ENCODE peak calls at places on chromosome 17, in nine cellular contexts. I is ovary; R is spleen; Y is CD8-positive, alpha-beta memory T cell; T is tibial nerve; B is caudate nucleus; K is A673; Z is small intestine; P is mesendoderm. D is an unnamed sample.

GRCh38 chr17:82358467-82359350 is at the start of gene TEX19:
- DNase-seq in B (no peak), Z (no peak), K (peak), I (no peak), T (no peak), Y (no peak), P (peak), R (no peak), D (no peak)

GRCh38 chr17:32487460-32488176 is 825 bp downstream of the CDK5R1 start:
- DNase-seq in K (no peak), B (peak), P (peak), R (peak), I (peak), Y (no peak), T (no peak), Z (no peak), D (no peak)

GRCh38 chr17:5718751-5719150 is 134.4 kb upstream of the NLRP1 start:
- DNase-seq in P (no peak), Y (no peak), T (no peak), B (no peak), R (no peak), K (no peak), I (no peak), Z (no peak), D (no peak)

GRCh38 chr17:47806913-47807255 is 14.7 kb downstream of the OSBPL7 start:
- DNase-seq in K (no peak), B (no peak), Z (no peak), I (no peak), Y (no peak), T (no peak), P (no peak), R (no peak), D (no peak)

GRCh38 chr17:57957886-57958285 is 2.7 kb upstream of the CUEDC1 start:
- DNase-seq in B (no peak), P (no peak), I (no peak), K (no peak), Z (no peak), T (no peak), Y (no peak), R (peak), D (no peak)

GRCh38 chr17:31529841-31530251 is 138.4 kb downstream of the RAB11FIP4 start:
- DNase-seq in R (peak), B (no peak), P (no peak), T (no peak), Z (no peak), Y (no peak), K (no peak), I (no peak), D (no peak)

GRCh38 chr17:22695228-22695619 is 1002.9 kb downstream of the KCNJ18 start:
- DNase-seq in K (no peak), B (no peak), T (no peak), P (no peak), I (no peak), Z (no peak), R (no peak), Y (no peak), D (no peak)

GRCh38 chr17:48528153-48528912 is 2.5 kb downstream of the HOXB1 start:
- DNase-seq in K (no peak), Y (no peak), B (no peak), P (no peak), Z (no peak), I (no peak), T (no peak), R (no peak), D (no peak)

GRCh38 chr17:78766743-78767294 is 15.3 kb downstream of the CYTH1 start:
- DNase-seq in B (no peak), Z (no peak), R (no peak), I (no peak), P (no peak), K (no peak), T (no peak), Y (no peak), D (no peak)

GRCh38 chr17:74354123-74354522 is 7.5 kb downstream of the BTBD17 start:
- DNase-seq in Y (no peak), I (no peak), T (no peak), K (peak), B (peak), Z (peak), R (peak), P (peak), D (no peak)

GRCh38 chr17:37708616-37709212 is 36.1 kb downstream of the HNF1B start:
- DNase-seq in P (peak), B (no peak), T (no peak), Z (peak), R (no peak), I (no peak), Y (no peak), K (no peak), D (no peak)

GRCh38 chr17:73546770-73547345 is 97.4 kb downstream of the SDK2 start:
- DNase-seq in Z (peak), B (no peak), T (peak), R (peak), Y (peak), P (peak), I (no peak), K (peak), D (peak)

GRCh38 chr17:6660765-6661463 is 9.4 kb downstream of the C17orf100 start:
- DNase-seq in Y (no peak), T (no peak), B (peak), R (no peak), P (no peak), I (no peak), Z (no peak), K (no peak), D (no peak)

GRCh38 chr17:73531171-73531570 is 113.1 kb downstream of the SDK2 start:
- DNase-seq in T (no peak), B (no peak), K (no peak), Z (no peak), P (no peak), R (no peak), I (no peak), Y (no peak), D (no peak)

GRCh38 chr17:33475594-33475993 is 182.5 kb upstream of the ASIC2 start:
- DNase-seq in I (no peak), Z (no peak), K (no peak), T (no peak), Y (no peak), P (peak), B (no peak), R (no peak), D (no peak)

GRCh38 chr17:43722269-43722619 is 36.3 kb downstream of the SOST start:
- DNase-seq in K (no peak), Z (no peak), Y (no peak), I (no peak), T (no peak), B (no peak), R (no peak), P (no peak), D (no peak)

GRCh38 chr17:6800422-6801027 is 24.5 kb downstream of the FBXO39 start:
- DNase-seq in K (no peak), I (no peak), Y (no peak), R (no peak), Z (no peak), T (no peak), B (no peak), P (peak), D (no peak)

GRCh38 chr17:61403846-61404701 is 4.4 kb downstream of the TBX2 start:
- DNase-seq in Y (no peak), K (no peak), P (no peak), Z (no peak), R (peak), I (peak), B (no peak), T (no peak), D (peak)

GRCh38 chr17:36943250-36944220 is 5.2 kb upstream of the AATF start:
- DNase-seq in R (no peak), Z (no peak), T (no peak), K (no peak), I (no peak), Y (no peak), P (no peak), B (no peak), D (no peak)

GRCh38 chr17:47719411-47720152 is 13.5 kb upstream of the TBX21 start:
- DNase-seq in B (no peak), K (no peak), Y (no peak), Z (no peak), P (no peak), T (no peak), I (no peak), R (no peak), D (no peak)

GRCh38 chr17:16866436-16866835 is 105.5 kb downstream of the TNFRSF13B start:
- DNase-seq in R (peak), T (no peak), P (no peak), Z (no peak), I (no peak), B (no peak), Y (no peak), K (no peak), D (no peak)
- H3K27ac ChIP-seq in R (no peak), T (no peak), P (no peak), Z (no peak), I (no peak), B (no peak), Y (no peak), K (peak), D (peak)

DNA sequence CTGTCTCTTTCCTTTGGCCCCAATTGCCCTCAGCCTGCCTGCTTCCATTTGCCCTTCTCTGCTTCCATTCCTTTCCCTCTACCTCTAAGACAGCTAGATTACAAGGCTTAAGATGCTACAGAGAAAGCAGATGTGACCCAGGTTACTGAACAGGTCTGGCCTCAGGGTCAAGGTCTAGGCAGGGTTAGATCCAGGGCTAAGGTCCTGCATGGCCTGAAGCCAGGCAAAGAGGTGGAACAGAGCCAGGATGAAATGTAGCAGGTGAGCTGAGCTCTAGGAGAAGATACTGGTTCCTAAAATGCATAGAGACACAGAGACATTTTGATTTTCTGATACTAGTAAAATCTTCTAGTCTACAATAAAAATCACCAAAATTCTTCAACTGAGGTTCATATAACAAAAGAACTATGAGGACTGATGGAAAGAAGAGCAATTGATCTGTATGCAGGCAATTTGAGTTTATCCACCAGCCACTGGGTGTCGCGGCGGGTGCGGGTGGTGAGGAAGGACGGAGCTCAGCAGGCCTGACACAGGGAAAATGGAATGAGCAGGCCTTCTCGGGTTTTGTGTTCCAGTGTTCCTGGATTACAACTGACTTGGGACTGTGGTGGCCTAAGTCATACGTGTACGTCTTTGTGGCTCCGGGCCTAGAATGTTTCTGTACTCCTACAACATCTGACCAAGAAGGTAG is 95.9 kb downstream of the MYH10 start:
- DNase-seq in R (no peak), T (no peak), I (no peak), K (no peak), Z (no peak), P (no peak), B (no peak), Y (no peak), D (no peak)
- H3K27ac ChIP-seq in R (no peak), T (no peak), I (no peak), K (no peak), Z (no peak), P (no peak), B (no peak), Y (no peak), D (no peak)

DNA sequence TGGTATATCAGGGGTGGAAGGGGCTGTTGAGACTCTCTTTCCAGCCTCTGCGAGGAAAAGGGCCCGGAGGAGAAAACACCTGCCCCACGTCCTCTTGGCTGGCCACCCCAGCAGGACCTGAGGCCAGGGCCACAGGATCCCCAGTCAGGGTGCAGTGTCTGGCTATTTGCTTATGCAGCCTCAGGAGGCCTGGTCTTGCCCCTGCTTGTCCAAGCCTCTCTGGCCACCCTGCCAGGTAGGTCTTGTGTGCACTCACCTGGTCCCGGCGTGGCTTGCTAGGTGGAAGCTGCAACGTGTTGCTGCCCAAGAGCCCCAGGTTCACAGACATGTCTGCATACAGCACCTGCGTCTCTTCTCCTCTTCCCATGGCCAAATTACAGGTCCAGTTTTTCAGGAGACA is 549 bp downstream of the TMEM238L start:
- DNase-seq in T (no peak), Y (no peak), B (no peak), K (no peak), Z (no peak), I (no peak), R (no peak), P (no peak), D (no peak)
- H3K27ac ChIP-seq in T (peak), Y (no peak), B (no peak), K (no peak), Z (peak), I (no peak), R (no peak), P (no peak), D (no peak)

DNA sequence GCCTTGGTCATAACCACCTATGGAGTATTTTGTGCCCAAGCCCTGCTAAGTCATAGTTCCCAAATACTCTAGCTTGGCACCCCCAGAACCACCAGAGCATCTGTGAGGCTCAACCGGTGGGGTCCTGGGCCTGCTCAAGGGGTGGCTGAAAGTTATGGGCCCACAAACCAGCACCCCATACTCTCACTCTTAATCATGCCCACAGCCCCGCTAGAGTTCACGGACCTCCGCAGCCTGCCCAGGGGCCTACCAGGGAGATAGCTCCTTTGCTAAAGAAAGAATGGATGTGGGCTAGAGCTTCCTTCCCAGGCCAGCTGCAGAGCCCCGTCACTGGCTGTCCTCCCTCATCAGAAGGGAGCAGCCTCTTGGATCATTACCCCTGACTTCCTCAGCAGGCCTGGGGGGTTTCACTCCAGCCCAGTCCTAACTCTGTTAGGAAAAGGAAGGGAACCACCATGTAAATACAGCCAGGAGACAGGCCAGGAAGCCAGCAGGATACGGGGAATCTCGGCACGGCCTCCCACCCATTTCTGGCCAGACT is 1.4 kb downstream of the GIT1 start:
- DNase-seq in Y (no peak), B (no peak), R (no peak), Z (no peak), T (no peak), K (no peak), P (no peak), I (no peak), D (no peak)
- H3K27ac ChIP-seq in Y (peak), B (peak), R (peak), Z (peak), T (peak), K (peak), P (no peak), I (peak), D (peak)

DNA sequence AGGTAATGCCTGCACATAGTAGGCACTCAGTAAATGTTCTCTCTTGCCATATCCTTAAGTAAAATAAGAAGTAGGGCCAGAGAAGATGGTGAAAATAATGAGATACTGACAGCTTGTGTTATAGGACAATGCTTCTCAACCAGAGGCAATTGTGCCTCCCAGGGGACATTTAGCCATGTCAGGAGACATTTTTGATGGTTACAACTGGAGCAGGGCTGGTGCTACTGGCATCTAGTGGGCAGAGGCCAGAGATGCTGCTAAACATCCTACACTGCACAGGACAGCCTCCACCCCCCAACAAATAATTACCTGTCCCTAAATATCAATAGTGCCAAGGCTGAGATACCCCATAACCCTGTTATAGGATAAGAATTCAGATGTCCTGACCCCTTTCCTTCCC is 1.7 kb downstream of the RAD51D start:
- DNase-seq in Z (peak), Y (no peak), P (no peak), R (no peak), B (no peak), T (no peak), K (peak), I (no peak), D (no peak)
- H3K27ac ChIP-seq in Z (no peak), Y (no peak), P (no peak), R (no peak), B (no peak), T (no peak), K (no peak), I (no peak), D (no peak)

DNA sequence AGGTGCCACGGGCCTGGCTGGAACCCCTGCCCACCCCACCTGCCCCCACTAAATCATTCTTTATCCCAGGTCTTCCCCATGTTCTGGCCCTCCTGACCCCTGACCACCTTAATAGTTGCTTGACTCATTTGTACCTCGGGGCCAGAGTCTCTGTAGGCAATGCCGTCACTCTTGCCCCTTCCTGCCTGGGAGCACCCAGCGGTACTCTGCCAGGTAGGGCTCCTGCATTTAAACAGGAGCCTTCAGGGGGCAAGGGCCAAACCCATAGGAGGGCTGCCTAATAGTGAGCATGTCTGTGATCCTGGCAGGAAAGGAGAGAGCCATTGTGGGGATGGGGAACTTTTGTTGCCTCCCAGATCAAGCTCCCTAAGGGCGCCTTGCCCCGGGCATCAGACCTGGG is 8.8 kb upstream of the ITGA3 start:
- DNase-seq in P (no peak), K (no peak), I (no peak), Z (no peak), B (no peak), R (no peak), T (no peak), Y (no peak), D (no peak)
- H3K27ac ChIP-seq in P (no peak), K (no peak), I (no peak), Z (peak), B (no peak), R (peak), T (no peak), Y (no peak), D (peak)

D was measured in epithelial cell of prostate.